ENCODE peak calls at places on chromosomes 3 and 15, in ten cellular contexts. Z is endodermal cell; N is M059J; G is stimulated activated CD8-positive, alpha-beta memory T cell treated with anti-CD3 and anti-CD28 coated beads, Interleukin-7, amount 100 ng/mL, for 1 hour; L is endothelial cell; A is cardiac muscle cell; V is WTC11; T is stimulated activated CD4-positive, alpha-beta T cell treated with anti-CD3 and anti-CD28 coated beads, Interleukin-2, amount 100 ng/mL, for 24 hours; D is RCC 7860; U is globus pallidus. I is an unnamed sample.

GRCh38 chr3:9817437-9817836 is 7.4 kb downstream of the TTLL3 start:
- DNase-seq in D (no peak), N (no peak), U (no peak), T (no peak), A (no peak), G (no peak), Z (no peak), V (no peak), L (no peak), I (no peak)

GRCh38 chr3:101509811-101510210 is 3.2 kb downstream of the SENP7 start:
- DNase-seq in U (no peak), D (no peak), L (no peak), A (peak), T (no peak), Z (no peak), V (no peak), G (no peak), N (peak), I (no peak)

GRCh38 chr15:40092416-40093223 is 16.1 kb downstream of the BMF start:
- DNase-seq in D (no peak), T (no peak), Z (no peak), G (no peak), L (no peak), A (peak), V (no peak), N (peak), U (no peak), I (no peak)

GRCh38 chr3:10459954-10460754 is 45.2 kb downstream of the ATP2B2 start:
- DNase-seq in G (no peak), N (peak), L (peak), A (peak), V (peak), Z (peak), U (no peak), D (peak), T (peak), I (no peak)

GRCh38 chr3:124492824-124493223 is 237.4 kb upstream of the UMPS start:
- DNase-seq in U (no peak), V (peak), T (no peak), N (peak), L (peak), G (no peak), Z (peak), A (peak), D (peak), I (peak)

GRCh38 chr15:51735611-51736010 is 1.8 kb downstream of the LYSMD2 start:
- DNase-seq in V (no peak), U (no peak), N (no peak), T (peak), L (no peak), G (no peak), D (no peak), Z (no peak), A (no peak), I (no peak)

GRCh38 chr3:54900954-54901591 is 26.8 kb downstream of the LRTM1 start:
- DNase-seq in V (no peak), L (no peak), A (no peak), G (no peak), U (no peak), D (no peak), T (no peak), Z (no peak), N (no peak), I (no peak)

GRCh38 chr15:48962662-48963523 is 826 bp downstream of the SHC4 start:
- DNase-seq in V (peak), T (peak), L (peak), A (peak), Z (peak), G (no peak), D (no peak), N (peak), U (peak), I (peak)

GRCh38 chr15:79025201-79025600 is 65.4 kb downstream of the RASGRF1 start:
- DNase-seq in D (no peak), L (peak), V (peak), N (no peak), G (no peak), Z (peak), A (no peak), T (no peak), U (no peak), I (no peak)

GRCh38 chr15:70323111-70323851 is 225.6 kb upstream of the TLE3 start:
- DNase-seq in A (peak), G (no peak), Z (peak), D (no peak), T (no peak), L (no peak), N (peak), V (no peak), U (no peak), I (no peak)

GRCh38 chr3:127226451-127226850 is 33.5 kb downstream of the PRR23E start:
- DNase-seq in G (no peak), D (no peak), Z (no peak), A (peak), U (no peak), L (no peak), V (no peak), T (no peak), N (peak), I (no peak)

GRCh38 chr3:16174389-16174788 is at the start of gene GALNT15:
- DNase-seq in L (no peak), A (peak), V (no peak), Z (no peak), G (no peak), N (peak), D (no peak), U (peak), T (no peak), I (peak)

GRCh38 chr15:47717036-47717611 is at the start of gene SEMA6D:
- DNase-seq in L (peak), N (peak), T (no peak), V (peak), U (peak), A (peak), G (no peak), Z (peak), D (peak), I (peak)

GRCh38 chr15:44034334-44034733 is 160.7 kb downstream of the FRMD5 start:
- DNase-seq in N (no peak), U (no peak), Z (no peak), G (no peak), T (no peak), A (peak), D (no peak), V (no peak), L (no peak), I (no peak)

GRCh38 chr3:8768364-8769087 is 887 bp downstream of the OXTR start:
- DNase-seq in T (no peak), N (no peak), D (no peak), U (no peak), V (peak), A (no peak), G (no peak), Z (peak), L (no peak), I (no peak)

GRCh38 chr3:142649996-142650693 is 54.0 kb downstream of the PLS1 start:
- DNase-seq in Z (no peak), N (peak), D (no peak), T (no peak), L (no peak), G (no peak), A (no peak), U (peak), V (no peak), I (no peak)